ENCODE peak calls at places on chromosomes 5 and 9, in seven cellular contexts. I is Caki2; Q is dorsolateral prefrontal cortex; A is dermis microvascular lymphatic vessel endothelial cell; F is HS-27A; K is T-helper 17 cell; C is activated T-cell treated with anti-CD3 and anti-CD28 coated beads, Interleukin-2, amount 50 U/mL, for 72 hours. T is an unnamed sample.
A peak's percentile ranks its signal among the peaks of the same experiment; 100 is the strongest.

GRCh38 chr5:169100735-169101075 is 200.2 kb downstream of the SLIT3 start:
- DNase-seq in I (peak; percentile 84), K (no peak), Q (no peak), F (no peak), A (no peak), C (no peak), T (no peak)

GRCh38 chr5:132771559-132771998 is 5.5 kb downstream of the SEPTIN8 start:
- DNase-seq in C (no peak), Q (no peak), K (no peak), F (no peak), I (peak; percentile 47), A (peak; percentile 15), T (no peak)

GRCh38 chr5:117072439-117072838 is 497.8 kb upstream of the SEMA6A start:
- DNase-seq in A (no peak), I (no peak), C (no peak), K (no peak), Q (no peak), F (no peak), T (no peak)

GRCh38 chr5:149417714-149418368 is 38.7 kb upstream of the IL17B start:
- DNase-seq in F (no peak), A (no peak), I (no peak), K (no peak), C (no peak), Q (no peak), T (no peak)

GRCh38 chr5:60445427-60445826 is 254.5 kb downstream of the DEPDC1B start:
- DNase-seq in C (no peak), F (no peak), I (no peak), A (no peak), K (no peak), Q (no peak), T (no peak)

GRCh38 chr5:172437445-172438303 is 16.7 kb downstream of the SH3PXD2B start:
- DNase-seq in C (no peak), I (peak; percentile 95), F (no peak), K (no peak), Q (peak; percentile 55), A (peak; percentile 60), T (no peak)

GRCh38 chr5:25553082-25553481 is 908.3 kb upstream of the CDH10 start:
- DNase-seq in K (no peak), Q (no peak), F (no peak), C (no peak), I (no peak), A (no peak), T (no peak)

GRCh38 chr5:67561145-67561932 is 364.7 kb upstream of the CD180 start:
- DNase-seq in C (no peak), Q (no peak), F (no peak), I (no peak), K (no peak), A (no peak), T (no peak)

GRCh38 chr5:129903466-129904101 is 681 bp upstream of the CHSY3 start:
- DNase-seq in F (no peak), A (no peak), C (peak; percentile 1), K (no peak), I (peak; percentile 8), Q (no peak), T (no peak)

GRCh38 chr5:145944328-145944727 is 8.0 kb downstream of the SH3RF2 start:
- DNase-seq in C (no peak), K (no peak), Q (no peak), A (no peak), I (no peak), F (no peak), T (no peak)

GRCh38 chr9:126442636-126443035 is 116.0 kb downstream of the MVB12B start:
- DNase-seq in F (no peak), A (no peak), C (no peak), I (no peak), K (no peak), Q (no peak), T (no peak)

GRCh38 chr5:168987540-168988300 is 313.2 kb downstream of the SLIT3 start:
- DNase-seq in I (peak; percentile 70), Q (peak; percentile 87), F (peak; percentile 17), C (peak; percentile 61), A (peak; percentile 40), K (no peak), T (peak; percentile 58)

GRCh38 chr5:151684690-151685361 is 1.9 kb downstream of the SPARC start:
- DNase-seq in C (no peak), I (peak; percentile 88), F (peak; percentile 66), Q (no peak), A (no peak), K (no peak), T (no peak)

GRCh38 chr5:143208781-143209510 is 194.5 kb downstream of the NR3C1 start:
- DNase-seq in F (no peak), C (no peak), I (no peak), K (no peak), Q (no peak), A (no peak), T (no peak)

GRCh38 chr5:1005904-1006655 is 2.5 kb upstream of the NKD2 start:
- DNase-seq in K (peak; percentile 5), F (no peak), C (no peak), Q (peak; percentile 6), I (no peak), A (no peak), T (no peak)

GRCh38 chr5:160693831-160694473 is 158.1 kb downstream of the ATP10B start:
- DNase-seq in F (no peak), I (no peak), K (no peak), C (no peak), A (no peak), Q (no peak), T (no peak)

GRCh38 chr5:9774472-9775079 is 144.4 kb upstream of the TAS2R1 start:
- DNase-seq in I (no peak), K (no peak), C (no peak), Q (peak; percentile 35), A (no peak), F (peak; percentile 63), T (no peak)

GRCh38 chr9:116096853-116097252 is 56.7 kb upstream of the PAPPA start:
- DNase-seq in A (no peak), K (no peak), Q (no peak), C (no peak), I (no peak), F (no peak), T (no peak)

GRCh38 chr9:72524820-72525539 is 3.6 kb downstream of the TMC1 start:
- DNase-seq in F (peak; percentile 59), K (peak; percentile 40), Q (peak; percentile 32), A (no peak), C (peak; percentile 35), I (peak; percentile 97), T (peak; percentile 22)

GRCh38 chr9:81685763-81686613 is 3.4 kb downstream of the TLE1 start:
- DNase-seq in Q (no peak), F (no peak), A (no peak), C (no peak), I (peak; percentile 7), K (no peak), T (no peak)

GRCh38 chr9:2209400-2209799 is 194.3 kb downstream of the SMARCA2 start:
- DNase-seq in I (no peak), K (no peak), A (no peak), C (no peak), Q (no peak), F (no peak), T (peak; percentile 19)

T was measured in GM13977.